ENCODE peak calls at places on chromosomes 12 and 14, in nine cellular contexts. A is uterus, L is heart right ventricle, B is aorta, K is thoracic aorta, C is left ventricle myocardium inferior, U is HCT116, Q is GM23338, S is upper lobe of right lung. I is an unnamed sample. For H3K4me1 and H3K27me3, the result is how much of the 10 kb centered on the place peaks cover.

GRCh38 chr12:108532061-108532848 is 17.2 kb downstream of the FICD start:
- DNase-seq in S (no peak), L (no peak), K (no peak), Q (no peak), C (no peak), U (no peak), B (no peak), A (no peak), I (no peak)

GRCh38 chr12:109329710-109330109 is 18.0 kb upstream of the MYO1H start:
- DNase-seq in Q (no peak), C (no peak), B (no peak), U (no peak), S (no peak), A (no peak), L (no peak), K (no peak), I (no peak)

GRCh38 chr14:91221270-91221669 is 23.2 kb downstream of the GPR68 start:
- DNase-seq in K (no peak), L (no peak), S (no peak), C (no peak), A (no peak), U (no peak), B (no peak), Q (no peak), I (no peak)

GRCh38 chr12:12503384-12504078 is 59.1 kb downstream of the DUSP16 start:
- DNase-seq in S (no peak), Q (peak), A (no peak), K (no peak), U (no peak), L (no peak), B (no peak), C (no peak), I (no peak)

GRCh38 chr12:52319097-52319496 is 2.1 kb downstream of the KRT83 start:
- DNase-seq in S (no peak), B (no peak), L (no peak), Q (peak), C (no peak), U (no peak), A (no peak), K (no peak), I (no peak)

GRCh38 chr14:99781091-99781490 is 12.1 kb upstream of the EML1 start:
- DNase-seq in L (no peak), K (no peak), C (no peak), U (no peak), Q (no peak), A (peak), B (no peak), S (no peak), I (no peak)

GRCh38 chr12:47824629-47825028 is 4.9 kb upstream of the HDAC7 start:
- DNase-seq in L (no peak), Q (no peak), A (no peak), S (no peak), U (no peak), B (no peak), K (no peak), C (no peak), I (no peak)

GRCh38 chr14:101781240-101782061 is 19.9 kb downstream of the PPP2R5C start:
- DNase-seq in L (no peak), C (no peak), B (peak), U (no peak), Q (peak), K (no peak), S (peak), A (no peak), I (no peak)

DNA sequence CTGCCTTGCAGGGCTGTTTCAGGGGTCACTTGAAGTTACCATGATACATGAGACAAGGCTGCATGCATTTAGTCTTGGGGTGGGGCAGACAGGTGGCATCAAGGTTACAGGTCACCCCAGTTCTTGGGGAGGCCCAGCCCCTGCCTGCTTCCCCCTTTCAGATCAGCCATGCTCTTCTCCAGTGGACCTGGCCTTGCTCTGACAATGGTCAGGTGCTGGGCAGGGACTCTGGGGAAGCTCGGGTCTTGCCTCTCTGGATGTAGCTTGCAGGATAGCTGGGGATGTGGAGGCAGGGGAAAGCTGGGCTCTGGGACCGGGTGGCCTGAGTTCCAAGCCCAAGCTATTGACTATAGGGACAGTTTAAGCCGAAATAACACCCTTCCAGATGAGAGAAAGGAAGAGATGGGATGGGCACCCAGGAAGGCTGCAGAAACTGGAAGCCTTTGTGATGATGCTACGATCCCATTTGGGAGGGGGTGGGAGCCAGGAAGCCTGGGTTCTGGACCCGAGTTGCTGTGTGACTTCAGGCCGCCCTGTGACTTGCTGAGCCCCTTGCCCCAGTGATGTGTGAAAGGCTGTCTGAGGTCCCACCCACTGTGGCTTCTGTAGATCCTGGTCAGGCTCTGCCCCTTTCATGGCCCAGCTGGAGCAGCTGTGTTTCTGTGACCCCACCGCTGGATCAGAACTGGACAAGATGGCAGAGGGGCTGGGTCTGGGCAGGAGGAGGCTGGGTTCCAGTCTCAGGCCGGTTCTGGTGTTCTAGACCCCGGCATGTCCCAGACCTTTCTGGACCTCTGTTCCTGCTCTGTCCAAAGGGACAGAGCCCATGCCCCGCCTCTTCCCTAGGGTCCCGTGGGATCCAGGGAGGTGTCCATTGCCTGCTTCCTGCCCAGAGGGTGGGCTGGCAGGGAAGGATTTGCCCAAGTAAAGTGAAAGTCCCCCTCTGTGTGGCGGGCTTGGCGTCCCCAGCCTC is 2.1 kb downstream of the TNFAIP2 start:
- DNase-seq in A (peak), B (peak), K (no peak), C (peak), L (no peak), S (no peak), Q (no peak), U (no peak), I (peak)
- H3K4me1 ChIP-seq in A (under half), B (under half), K (under half), C (half or more), L (half or more), S (half or more), Q (under half), U (half or more), I (half or more)

GRCh38 chr12:124470139-124470538 is 97.3 kb downstream of the NCOR2 start:
- DNase-seq in B (no peak), L (no peak), K (no peak), C (no peak), S (no peak), Q (no peak), U (no peak), A (no peak), I (no peak)
- H3K27me3 ChIP-seq in B (under half), L (under half), K (under half), C (under half), S (under half), Q (under half), U (under half), A (under half), I (under half)

GRCh38 chr14:75121559-75121958 is 5.3 kb downstream of the NEK9 start:
- DNase-seq in L (no peak), A (no peak), C (no peak), U (no peak), K (no peak), B (no peak), S (no peak), Q (no peak), I (no peak)

GRCh38 chr14:75126679-75127473 is at the start of gene NEK9:
- DNase-seq in S (peak), A (peak), C (peak), U (peak), Q (peak), B (peak), L (peak), K (peak), I (peak)

GRCh38 chr14:75125617-75126016 is 1.2 kb downstream of the NEK9 start:
- DNase-seq in L (no peak), S (no peak), C (no peak), B (no peak), Q (no peak), U (no peak), K (no peak), A (no peak), I (no peak)

GRCh38 chr14:75126121-75126544 is 715 bp downstream of the NEK9 start:
- DNase-seq in B (no peak), C (no peak), L (no peak), S (no peak), K (no peak), A (no peak), Q (no peak), U (no peak), I (no peak)

DNA sequence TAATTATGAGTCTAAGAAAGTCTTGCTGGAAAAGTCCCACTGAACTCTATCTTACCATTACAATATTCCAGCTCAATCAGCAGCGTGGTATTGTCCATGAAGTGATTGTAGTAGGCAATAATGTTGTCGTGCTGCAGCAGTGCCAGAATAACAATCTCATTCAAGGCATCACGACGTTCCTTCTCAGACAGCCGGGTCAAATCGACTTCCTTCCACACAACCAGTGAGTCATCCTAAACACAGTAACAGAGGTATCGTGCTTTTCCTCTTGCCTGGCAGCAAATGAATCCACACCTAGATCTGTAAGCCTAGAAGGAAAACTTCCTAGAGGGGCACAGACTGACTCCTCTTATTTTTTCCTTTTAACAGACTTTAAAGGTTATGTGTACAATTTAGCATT is 2.9 kb downstream of the NEK9 start:
- DNase-seq in Q (no peak), C (no peak), S (no peak), U (peak), L (no peak), A (peak), B (no peak), K (no peak), I (no peak)
- H3K4me1 ChIP-seq in Q (under half), C (half or more), S (under half), U (under half), L (under half), A (under half), B (under half), K (under half), I (under half)

GRCh38 chr14:72921396-72921795 is 4.9 kb upstream of the DCAF4 start:
- DNase-seq in S (no peak), K (no peak), Q (no peak), U (no peak), A (no peak), C (no peak), L (no peak), B (no peak), I (no peak)
- H3K27me3 ChIP-seq in S (under half), K (under half), Q (under half), U (under half), A (under half), C (under half), L (under half), B (under half), I (under half)

I was measured in psoas muscle.